ENCODE peak calls at places on chromosomes 12 and 14, in five cellular contexts. One of them, this sample, is unnamed.
A peak's percentile ranks its signal among the peaks of the same experiment; 100 is the strongest.

GRCh38 chr12:32049956-32050355 is 56.7 kb upstream of the BICD1 start:
- DNase-seq in osteoblast: no peak
- DNase-seq in MM.1S: no peak
- DNase-seq in heart right ventricle: no peak
- DNase-seq in body of pancreas: no peak
- DNase-seq in this sample: no peak

GRCh38 chr14:64294672-64295413 is 672 bp upstream of the ESR2 start:
- DNase-seq in body of pancreas: peak; percentile 81
- DNase-seq in heart right ventricle: peak; percentile 84
- DNase-seq in MM.1S: peak; percentile 67
- DNase-seq in osteoblast: peak; percentile 90
- DNase-seq in this sample: peak; percentile 52

GRCh38 chr14:105047283-105048016 is 17.8 kb downstream of the GPR132 start:
- DNase-seq in MM.1S: no peak
- DNase-seq in osteoblast: peak; percentile 88
- DNase-seq in body of pancreas: no peak
- DNase-seq in heart right ventricle: no peak
- DNase-seq in this sample: no peak

GRCh38 chr14:54127526-54127925 is 170.9 kb upstream of the BMP4 start:
- DNase-seq in MM.1S: no peak
- DNase-seq in osteoblast: no peak
- DNase-seq in body of pancreas: no peak
- DNase-seq in heart right ventricle: no peak
- DNase-seq in this sample: no peak

GRCh38 chr14:51094282-51094821 is 553 bp downstream of the TRIM9 start:
- DNase-seq in body of pancreas: peak; percentile 10
- DNase-seq in heart right ventricle: peak; percentile 16
- DNase-seq in osteoblast: peak; percentile 58
- DNase-seq in MM.1S: no peak
- DNase-seq in this sample: no peak

GRCh38 chr14:36784541-36784940 is 122.9 kb downstream of the PAX9 start:
- DNase-seq in heart right ventricle: no peak
- DNase-seq in body of pancreas: no peak
- DNase-seq in MM.1S: no peak
- DNase-seq in osteoblast: no peak
- DNase-seq in this sample: no peak

GRCh38 chr14:29236848-29237247 is 470.3 kb downstream of the FOXG1 start:
- DNase-seq in MM.1S: no peak
- DNase-seq in body of pancreas: no peak
- DNase-seq in heart right ventricle: no peak
- DNase-seq in osteoblast: no peak
- DNase-seq in this sample: no peak

GRCh38 chr12:11202811-11203210 is 16.1 kb upstream of the TAS2R42 start:
- DNase-seq in heart right ventricle: no peak
- DNase-seq in body of pancreas: no peak
- DNase-seq in osteoblast: no peak
- DNase-seq in MM.1S: no peak
- DNase-seq in this sample: no peak

GRCh38 chr12:81077329-81077685 is 572 bp upstream of the ACSS3 start:
- DNase-seq in osteoblast: peak; percentile 80
- DNase-seq in body of pancreas: no peak
- DNase-seq in heart right ventricle: peak; percentile 30
- DNase-seq in MM.1S: no peak
- DNase-seq in this sample: no peak
- H3K4me3 ChIP-seq in osteoblast: peak overlapping the region; percentile 84
- H3K4me3 ChIP-seq in body of pancreas: peak overlapping the region; percentile 29
- H3K4me3 ChIP-seq in heart right ventricle: peak overlapping the region; percentile 29
- H3K4me3 ChIP-seq in MM.1S: no peak overlapping the region
- H3K4me3 ChIP-seq in this sample: no peak overlapping the region

GRCh38 chr12:91178139-91178561 is 4.5 kb downstream of the DCN start:
- DNase-seq in heart right ventricle: no peak
- DNase-seq in body of pancreas: no peak
- DNase-seq in osteoblast: no peak
- DNase-seq in MM.1S: peak; percentile 40
- DNase-seq in this sample: no peak

GRCh38 chr12:91180162-91180561 is 2.5 kb downstream of the DCN start:
- DNase-seq in body of pancreas: no peak
- DNase-seq in heart right ventricle: no peak
- DNase-seq in osteoblast: no peak
- DNase-seq in MM.1S: no peak
- DNase-seq in this sample: no peak

GRCh38 chr12:91179315-91179714 is 3.3 kb downstream of the DCN start:
- DNase-seq in osteoblast: no peak
- DNase-seq in body of pancreas: peak; percentile 11
- DNase-seq in heart right ventricle: no peak
- DNase-seq in MM.1S: no peak
- DNase-seq in this sample: no peak

GRCh38 chr12:91177380-91177779 is 5.2 kb downstream of the DCN start:
- DNase-seq in MM.1S: no peak
- DNase-seq in heart right ventricle: no peak
- DNase-seq in osteoblast: no peak
- DNase-seq in body of pancreas: no peak
- DNase-seq in this sample: no peak

GRCh38 chr12:91178801-91179200 is 3.8 kb downstream of the DCN start:
- DNase-seq in MM.1S: no peak
- DNase-seq in body of pancreas: no peak
- DNase-seq in osteoblast: no peak
- DNase-seq in heart right ventricle: no peak
- DNase-seq in this sample: no peak
- H3K4me3 ChIP-seq in MM.1S: no peak overlapping the region
- H3K4me3 ChIP-seq in body of pancreas: no peak overlapping the region
- H3K4me3 ChIP-seq in osteoblast: peak overlapping the region; percentile 73
- H3K4me3 ChIP-seq in heart right ventricle: no peak overlapping the region
- H3K4me3 ChIP-seq in this sample: no peak overlapping the region

DNA sequence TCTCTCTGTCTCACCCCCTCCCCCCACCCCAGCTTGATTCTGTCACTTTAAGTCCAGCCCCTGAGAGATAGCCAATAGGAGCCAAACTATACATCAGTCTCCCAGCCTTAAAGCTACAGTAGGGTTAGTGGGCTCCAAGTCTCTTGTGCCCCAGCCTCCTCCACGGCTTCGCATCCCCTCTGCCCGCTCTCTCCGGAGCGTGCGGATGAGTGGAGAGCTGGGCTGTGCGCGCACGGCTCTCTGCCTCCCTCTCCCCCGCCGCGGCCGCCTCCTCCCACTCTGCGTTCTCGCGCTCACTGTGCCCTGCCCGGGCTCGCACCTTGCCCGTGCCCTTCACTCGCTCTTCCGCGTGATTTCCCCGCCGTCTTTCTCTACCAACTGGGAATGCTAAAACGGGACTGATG is at the start of gene ESRRB:
- DNase-seq in body of pancreas: peak; percentile 21
- DNase-seq in MM.1S: no peak
- DNase-seq in heart right ventricle: no peak
- DNase-seq in osteoblast: no peak
- DNase-seq in this sample: no peak
- H3K4me3 ChIP-seq in body of pancreas: no peak within 1 kb of the TSS
- H3K4me3 ChIP-seq in MM.1S: no peak within 1 kb of the TSS
- H3K4me3 ChIP-seq in heart right ventricle: no peak within 1 kb of the TSS
- H3K4me3 ChIP-seq in osteoblast: no peak within 1 kb of the TSS
- H3K4me3 ChIP-seq in this sample: no peak within 1 kb of the TSS

GRCh38 chr12:4909397-4909733 is 340 bp upstream of the KCNA1 start:
- DNase-seq in heart right ventricle: no peak
- DNase-seq in osteoblast: peak; percentile 35
- DNase-seq in MM.1S: no peak
- DNase-seq in body of pancreas: no peak
- DNase-seq in this sample: no peak
- H3K4me3 ChIP-seq in heart right ventricle: peak overlapping the region; percentile 18
- H3K4me3 ChIP-seq in osteoblast: no peak overlapping the region
- H3K4me3 ChIP-seq in MM.1S: peak overlapping the region; percentile 74
- H3K4me3 ChIP-seq in body of pancreas: no peak overlapping the region
- H3K4me3 ChIP-seq in this sample: no peak overlapping the region

DNA sequence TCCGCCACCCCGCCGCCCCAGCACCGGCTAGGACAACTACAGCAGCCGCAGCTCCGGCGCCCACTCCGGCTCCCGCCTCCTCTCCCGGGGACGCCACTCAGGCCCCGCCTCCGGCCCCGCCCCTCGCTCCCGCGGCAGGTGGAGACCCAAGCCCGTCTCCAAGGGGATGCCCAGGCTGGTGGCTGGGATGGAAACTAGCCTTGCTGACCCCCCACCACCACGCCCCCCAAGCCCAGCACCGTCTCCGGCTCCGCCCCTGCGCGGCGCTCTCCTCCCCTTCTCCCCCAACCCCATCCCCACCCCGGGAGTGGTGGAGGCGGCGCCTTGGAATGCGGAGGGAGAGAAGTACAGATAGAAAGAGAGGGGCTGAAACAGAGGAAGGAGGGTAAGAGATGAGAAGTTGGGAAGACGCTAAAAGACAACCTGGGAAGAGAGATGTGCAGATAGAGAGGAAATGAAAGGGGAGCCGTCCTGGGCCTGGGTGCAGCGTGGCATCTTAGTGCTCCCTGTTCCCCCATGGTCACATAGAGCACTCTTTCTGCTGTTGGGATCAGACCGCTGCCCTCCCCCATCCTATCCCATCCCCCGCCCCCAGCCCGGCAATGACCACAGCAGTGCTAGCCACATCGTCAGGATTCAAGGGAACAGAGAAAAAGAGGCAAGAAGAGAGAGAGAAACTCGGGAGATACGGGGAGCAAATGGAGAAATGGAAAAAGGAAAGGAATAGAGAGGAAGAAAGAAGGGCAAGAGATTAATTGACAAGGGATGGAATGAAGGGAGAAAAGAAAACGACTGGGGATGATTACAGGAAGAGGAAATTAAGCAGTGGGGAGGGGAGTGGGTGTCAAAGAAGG is at the start of gene ITGA7:
- DNase-seq in body of pancreas: peak; percentile 64
- DNase-seq in osteoblast: peak; percentile 94
- DNase-seq in MM.1S: peak; percentile 47
- DNase-seq in heart right ventricle: peak; percentile 87
- DNase-seq in this sample: no peak
- H3K4me3 ChIP-seq in body of pancreas: peak within 1 kb of the TSS; percentile 28
- H3K4me3 ChIP-seq in osteoblast: peak within 1 kb of the TSS; percentile 73
- H3K4me3 ChIP-seq in MM.1S: peak within 1 kb of the TSS; percentile 70
- H3K4me3 ChIP-seq in heart right ventricle: peak within 1 kb of the TSS; percentile 57
- H3K4me3 ChIP-seq in this sample: peak within 1 kb of the TSS; percentile 42

GRCh38 chr14:96204151-96205058 is at the start of gene BDKRB2:
- DNase-seq in body of pancreas: peak; percentile 90
- DNase-seq in MM.1S: no peak
- DNase-seq in osteoblast: peak; percentile 99
- DNase-seq in heart right ventricle: peak; percentile 42
- DNase-seq in this sample: no peak

GRCh38 chr14:96205994-96206392 is 1.4 kb downstream of the BDKRB2 start:
- DNase-seq in MM.1S: no peak
- DNase-seq in body of pancreas: no peak
- DNase-seq in osteoblast: no peak
- DNase-seq in heart right ventricle: no peak
- DNase-seq in this sample: no peak

GRCh38 chr14:96207686-96208085 is 3.0 kb downstream of the BDKRB2 start:
- DNase-seq in MM.1S: no peak
- DNase-seq in heart right ventricle: no peak
- DNase-seq in body of pancreas: no peak
- DNase-seq in osteoblast: no peak
- DNase-seq in this sample: no peak

GRCh38 chr14:96205059-96205993 is 687 bp downstream of the BDKRB2 start:
- DNase-seq in osteoblast: no peak
- DNase-seq in heart right ventricle: no peak
- DNase-seq in MM.1S: no peak
- DNase-seq in body of pancreas: no peak
- DNase-seq in this sample: no peak

GRCh38 chr14:96206461-96206860 is 1.8 kb downstream of the BDKRB2 start:
- DNase-seq in body of pancreas: peak; percentile 75
- DNase-seq in osteoblast: no peak
- DNase-seq in heart right ventricle: no peak
- DNase-seq in MM.1S: no peak
- DNase-seq in this sample: no peak
- H3K4me3 ChIP-seq in body of pancreas: no peak overlapping the region
- H3K4me3 ChIP-seq in osteoblast: peak overlapping the region; percentile 79
- H3K4me3 ChIP-seq in heart right ventricle: no peak overlapping the region
- H3K4me3 ChIP-seq in MM.1S: no peak overlapping the region
- H3K4me3 ChIP-seq in this sample: no peak overlapping the region

DNA sequence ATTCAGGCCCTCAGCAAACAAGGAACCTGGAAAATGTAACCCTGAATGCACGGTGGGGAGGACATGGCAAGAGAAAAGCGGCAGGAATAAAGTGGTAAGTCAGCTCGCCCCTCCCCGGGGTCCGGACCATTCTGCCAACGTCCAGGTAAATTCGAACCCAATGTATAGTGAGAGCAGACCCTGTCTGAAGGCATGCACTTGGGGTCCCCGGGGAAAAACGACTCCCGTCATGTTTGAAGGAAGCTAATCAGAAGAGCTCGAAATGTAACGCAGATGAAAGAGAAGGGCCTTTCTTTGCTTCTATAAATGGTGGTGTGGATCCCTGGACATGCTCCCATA is 193 bp downstream of the ACACB start:
- DNase-seq in MM.1S: no peak
- DNase-seq in body of pancreas: no peak
- DNase-seq in heart right ventricle: no peak
- DNase-seq in osteoblast: no peak
- DNase-seq in this sample: no peak
- H3K4me3 ChIP-seq in MM.1S: no peak overlapping the region
- H3K4me3 ChIP-seq in body of pancreas: no peak overlapping the region
- H3K4me3 ChIP-seq in heart right ventricle: peak overlapping the region; percentile 24
- H3K4me3 ChIP-seq in osteoblast: no peak overlapping the region
- H3K4me3 ChIP-seq in this sample: no peak overlapping the region

GRCh38 chr14:60253649-60254048 is 4.6 kb downstream of the PPM1A start:
- DNase-seq in body of pancreas: no peak
- DNase-seq in heart right ventricle: no peak
- DNase-seq in osteoblast: no peak
- DNase-seq in MM.1S: no peak
- DNase-seq in this sample: no peak
- H3K4me3 ChIP-seq in body of pancreas: no peak overlapping the region
- H3K4me3 ChIP-seq in heart right ventricle: no peak overlapping the region
- H3K4me3 ChIP-seq in osteoblast: no peak overlapping the region
- H3K4me3 ChIP-seq in MM.1S: no peak overlapping the region
- H3K4me3 ChIP-seq in this sample: no peak overlapping the region